ENCODE peak calls at places on chromosomes 3 and 15, in eight cellular contexts. W, N, I, B, F, G, A and C are unnamed samples. For H3K27me3, the result is how much of the 10 kb centered on the place peaks cover.

GRCh38 chr15:99096173-99096893 is 8.5 kb upstream of the SYNM start:
- DNase-seq in W (no peak), N (no peak), I (no peak), B (no peak), F (no peak), G (no peak), A (no peak), C (no peak)

GRCh38 chr3:117103645-117104044 is 394.1 kb downstream of the TUSC7 start:
- DNase-seq in W (no peak), N (no peak), I (no peak), B (peak), F (no peak), G (no peak), A (no peak), C (no peak)

GRCh38 chr3:57100046-57100695 is 39.7 kb downstream of the SPATA12 start:
- DNase-seq in W (peak), N (peak), I (peak), B (peak), F (peak), G (peak), A (peak), C (peak)

GRCh38 chr3:97958396-97958795 is 13.8 kb downstream of the RIOX2 start:
- DNase-seq in W (no peak), N (no peak), I (no peak), B (no peak), F (no peak), G (no peak), A (no peak), C (no peak)

GRCh38 chr3:12750223-12750622 is 8.8 kb downstream of the TMEM40 start:
- DNase-seq in W (peak), N (peak), I (peak), B (peak), F (no peak), G (peak), A (peak), C (no peak)

GRCh38 chr15:84937144-84937543 is 44.5 kb upstream of the PDE8A start:
- DNase-seq in W (no peak), N (no peak), I (no peak), B (no peak), F (no peak), G (no peak), A (no peak), C (no peak)

GRCh38 chr15:86591158-86591557 is 511.5 kb downstream of the AGBL1 start:
- DNase-seq in W (no peak), N (no peak), I (no peak), B (no peak), F (no peak), G (no peak), A (no peak), C (no peak)

GRCh38 chr3:146638718-146639117 is 33.6 kb upstream of the PLSCR5 start:
- DNase-seq in W (no peak), N (no peak), I (no peak), B (peak), F (no peak), G (no peak), A (peak), C (no peak)

GRCh38 chr3:138946554-138947302 is at the start of the genes FOXL2 and FOXL2NB:
- DNase-seq in W (peak), N (no peak), I (peak), B (peak), F (no peak), G (no peak), A (peak), C (no peak)

GRCh38 chr3:190912736-190913135 is 50.2 kb upstream of the GMNC start:
- DNase-seq in W (no peak), N (no peak), I (no peak), B (no peak), F (no peak), G (no peak), A (no peak), C (no peak)

GRCh38 chr15:38247336-38247735 is 5.3 kb upstream of the SPRED1 start:
- DNase-seq in W (no peak), N (no peak), I (no peak), B (no peak), F (no peak), G (no peak), A (no peak), C (no peak)

GRCh38 chr3:187669675-187670504 is at the start of gene SST:
- DNase-seq in W (peak), N (peak), I (peak), B (peak), F (no peak), G (peak), A (peak), C (no peak)

GRCh38 chr3:55491296-55491816 is 4.2 kb upstream of the WNT5A start:
- DNase-seq in W (no peak), N (no peak), I (no peak), B (peak), F (no peak), G (peak), A (no peak), C (no peak)

GRCh38 chr3:36319683-36320082 is 60.6 kb upstream of the STAC start:
- DNase-seq in W (no peak), N (no peak), I (no peak), B (no peak), F (no peak), G (no peak), A (peak), C (no peak)
- H3K27ac ChIP-seq in W (no peak), N (no peak), I (no peak), B (no peak), F (no peak), G (no peak), A (peak), C (no peak)

DNA sequence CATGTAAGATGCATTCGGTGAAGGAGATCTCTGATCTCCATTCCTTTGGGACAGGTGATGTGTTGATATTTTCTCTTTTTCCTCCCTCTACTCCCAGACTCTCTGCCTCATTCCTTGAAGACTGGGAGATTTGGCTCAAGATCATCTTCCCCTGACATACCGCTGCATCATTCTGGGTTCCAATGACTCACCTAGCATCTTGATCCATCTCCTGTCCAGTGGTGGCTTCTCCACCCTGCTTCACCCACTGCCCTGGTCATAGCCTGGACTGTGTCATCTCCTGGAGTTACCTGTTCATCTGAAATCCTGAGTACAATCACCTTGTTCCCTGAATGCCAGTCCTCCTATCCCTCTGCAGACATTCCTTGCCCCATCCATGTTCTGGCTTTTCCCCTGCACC is 57.4 kb upstream of the TRAK1 start:
- DNase-seq in W (no peak), N (no peak), I (no peak), B (peak), F (no peak), G (no peak), A (no peak), C (no peak)
- H3K4me3 ChIP-seq in W (no peak), N (no peak), I (no peak), B (peak), F (no peak), G (no peak), A (no peak), C (no peak)

DNA sequence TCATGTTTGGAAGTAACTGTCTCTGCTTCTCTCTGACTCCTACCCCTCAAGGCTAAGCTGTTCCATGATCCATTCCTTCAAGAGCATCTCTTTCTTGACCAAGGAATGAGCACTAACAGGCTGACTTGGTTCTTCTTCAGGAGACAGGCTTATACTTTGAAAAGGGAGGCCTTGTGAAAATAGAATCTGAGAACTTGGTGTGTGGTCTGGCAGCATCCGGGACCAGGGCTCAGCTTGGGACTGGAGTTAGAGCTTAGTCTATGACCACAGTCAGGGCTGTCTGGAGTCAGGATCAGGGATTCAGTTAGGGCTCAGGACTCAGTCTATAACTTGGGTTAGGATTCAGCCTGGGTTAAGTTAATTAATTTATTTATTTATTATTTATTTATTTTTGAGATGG is 44.9 kb upstream of the SLC6A6 start:
- DNase-seq in W (peak), N (no peak), I (no peak), B (no peak), F (no peak), G (no peak), A (no peak), C (no peak)
- H3K27me3 ChIP-seq in W (under half), N (under half), I (under half), B (under half), F (under half), G (under half), A (under half), C (under half)

GRCh38 chr15:66692808-66693596 is 9.0 kb upstream of the SMAD6 start:
- DNase-seq in W (no peak), N (no peak), I (no peak), B (no peak), F (no peak), G (no peak), A (no peak), C (peak)
- H3K27ac ChIP-seq in W (no peak), N (no peak), I (peak), B (no peak), F (no peak), G (no peak), A (peak), C (peak)

GRCh38 chr3:58494107-58494506 is 2.2 kb downstream of the KCTD6 start:
- DNase-seq in W (no peak), N (no peak), I (no peak), B (no peak), F (no peak), G (no peak), A (no peak), C (no peak)

GRCh38 chr3:58497074-58497473 is 5.2 kb downstream of the KCTD6 start:
- DNase-seq in W (no peak), N (no peak), I (no peak), B (no peak), F (no peak), G (no peak), A (no peak), C (no peak)

GRCh38 chr3:58492385-58492970 is 582 bp downstream of the KCTD6 start:
- DNase-seq in W (peak), N (no peak), I (no peak), B (peak), F (no peak), G (no peak), A (no peak), C (no peak)

GRCh38 chr3:58495101-58495500 is 3.2 kb downstream of the KCTD6 start:
- DNase-seq in W (no peak), N (no peak), I (no peak), B (peak), F (no peak), G (no peak), A (no peak), C (no peak)

DNA sequence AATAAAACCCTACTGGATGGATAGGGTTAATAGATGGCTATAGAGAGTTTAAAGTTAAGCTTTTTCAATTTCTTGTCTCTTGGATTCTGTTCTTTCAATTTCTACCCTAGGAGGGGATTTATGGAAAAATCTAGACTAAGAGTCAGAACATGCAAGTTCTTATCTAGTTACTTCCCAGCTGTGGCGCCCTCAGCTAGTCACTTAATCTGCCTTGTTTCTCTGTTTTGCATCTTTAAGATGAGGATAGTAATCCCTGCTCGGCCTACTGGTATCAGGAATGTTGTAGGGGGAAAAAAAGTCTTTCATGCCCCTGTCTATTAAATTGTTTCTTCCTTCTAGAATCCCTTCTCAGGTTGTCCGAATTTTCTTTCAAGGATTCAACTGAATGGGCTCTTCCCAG is 4.3 kb downstream of the KCTD6 start:
- DNase-seq in W (no peak), N (no peak), I (no peak), B (no peak), F (no peak), G (no peak), A (no peak), C (no peak)
- H3K4me3 ChIP-seq in W (no peak), N (no peak), I (no peak), B (no peak), F (no peak), G (no peak), A (no peak), C (no peak)

DNA sequence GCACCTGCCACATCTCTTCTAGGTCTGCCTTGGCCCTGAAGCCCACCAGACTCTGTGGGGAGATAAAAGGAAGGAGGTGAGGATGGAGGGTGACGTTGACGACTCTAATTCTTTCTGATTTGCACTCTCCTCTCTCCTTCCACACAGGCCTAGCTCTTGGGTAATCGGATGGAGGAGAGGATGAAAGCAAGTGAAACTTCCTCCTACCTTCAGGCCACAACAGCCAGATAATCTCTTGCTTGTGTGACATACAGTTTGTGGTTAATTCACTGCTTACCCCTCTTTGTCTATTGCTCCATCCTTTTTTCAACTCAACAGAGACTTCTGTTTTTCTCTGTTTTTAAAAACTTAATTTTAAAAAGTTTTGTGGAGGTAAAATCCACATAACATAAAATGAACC is 208.2 kb downstream of the SV2B start:
- DNase-seq in W (no peak), N (no peak), I (no peak), B (no peak), F (no peak), G (no peak), A (no peak), C (no peak)
- H3K27me3 ChIP-seq in W (under half), N (under half), I (under half), B (half or more), F (under half), G (under half), A (under half), C (under half)

GRCh38 chr3:78406396-78406795 is 1361.4 kb downstream of the ROBO1 start:
- DNase-seq in W (no peak), N (no peak), I (no peak), B (no peak), F (no peak), G (no peak), A (no peak), C (no peak)
- H3K27ac ChIP-seq in W (no peak), N (no peak), I (no peak), B (no peak), F (no peak), G (no peak), A (no peak), C (no peak)

DNA sequence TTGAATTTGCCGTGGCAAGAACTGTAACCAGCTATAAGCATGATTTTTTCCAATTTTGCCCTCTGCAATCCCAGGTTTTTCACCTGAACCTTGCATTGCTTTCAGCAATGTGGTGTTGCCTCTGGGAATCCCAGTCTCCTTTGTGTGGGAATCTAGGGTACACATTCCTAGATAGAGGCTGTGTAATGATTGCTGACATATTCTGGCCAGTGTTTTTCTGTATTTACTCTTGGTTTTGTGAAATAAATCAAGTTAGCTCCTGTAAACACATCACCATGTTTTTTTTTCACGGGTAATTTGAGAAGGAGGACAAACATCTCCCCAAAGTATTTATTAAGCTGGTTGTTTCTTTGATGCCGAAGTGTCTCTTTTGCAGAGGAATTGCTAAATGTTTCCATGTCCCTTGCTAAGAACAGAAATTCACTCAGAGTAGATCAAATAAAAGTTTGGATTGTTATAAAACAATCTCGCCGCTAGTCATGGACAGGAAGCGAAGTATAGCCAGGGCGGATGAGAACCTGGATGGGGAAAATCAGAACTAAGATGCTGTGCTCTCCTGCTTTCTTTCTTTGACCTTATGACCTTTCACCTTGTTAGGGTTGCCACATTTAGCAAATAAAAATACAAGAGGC is 1.2 kb downstream of the CFAP91 start:
- DNase-seq in W (no peak), N (no peak), I (no peak), B (no peak), F (no peak), G (no peak), A (no peak), C (no peak)
- H3K4me3 ChIP-seq in W (no peak), N (no peak), I (no peak), B (no peak), F (no peak), G (no peak), A (no peak), C (no peak)